ENCODE peak calls at places on chromosomes 6 and 20, in four cellular contexts. W is SW480, U is fibroblast of lung, D is heart right ventricle. Y is an unnamed sample.

GRCh38 chr6:38510205-38510604 is 129.5 kb downstream of the BTBD9 start:
- DNase-seq in W (peak), U (peak), D (no peak), Y (no peak)

GRCh38 chr6:158911746-158912158 is 88.2 kb downstream of the RSPH3 start:
- DNase-seq in W (peak), U (no peak), D (no peak), Y (peak)

GRCh38 chr6:165086746-165087145 is 222.7 kb downstream of the C6orf118 start:
- DNase-seq in W (no peak), U (no peak), D (no peak), Y (no peak)

GRCh38 chr20:60974022-60974421 is 278.0 kb upstream of the CDH4 start:
- DNase-seq in W (no peak), U (no peak), D (no peak), Y (no peak)

GRCh38 chr6:169589699-169590257 is 112.1 kb downstream of the WDR27 start:
- DNase-seq in W (peak), U (no peak), D (no peak), Y (peak)

GRCh38 chr6:155635416-155635815 is 179.8 kb upstream of the NOX3 start:
- DNase-seq in W (no peak), U (no peak), D (no peak), Y (no peak)

GRCh38 chr6:37713529-37714119 is 15.9 kb upstream of the MDGA1 start:
- DNase-seq in W (no peak), U (peak), D (no peak), Y (no peak)

GRCh38 chr6:113414511-113414910 is 442.6 kb upstream of the MARCKS start:
- DNase-seq in W (peak), U (peak), D (no peak), Y (no peak)

GRCh38 chr6:108587258-108588059 is 26.7 kb downstream of the FOXO3 start:
- DNase-seq in W (no peak), U (peak), D (no peak), Y (no peak)

GRCh38 chr20:63483834-63484233 is 11.4 kb upstream of the KCNQ2 start:
- DNase-seq in W (no peak), U (no peak), D (no peak), Y (no peak)

GRCh38 chr6:169024047-169024660 is 229.5 kb downstream of the THBS2 start:
- DNase-seq in W (no peak), U (no peak), D (no peak), Y (no peak)

GRCh38 chr6:89034586-89035251 is 45.8 kb upstream of the PNRC1 start:
- DNase-seq in W (no peak), U (peak), D (no peak), Y (no peak)

GRCh38 chr6:327538-328183 is 35.4 kb downstream of the DUSP22 start:
- DNase-seq in W (no peak), U (peak), D (no peak), Y (no peak)

GRCh38 chr20:62799873-62800272 is 3.6 kb downstream of the MRGBP start:
- DNase-seq in W (no peak), U (no peak), D (no peak), Y (no peak)